ENCODE peak calls at places on chromosome 1, in five cellular contexts. I is lower lobe of right lung, E is cardiac muscle cell, K is astrocyte of the spinal cord, P is posterior cingulate gyrus. C is an unnamed sample.

GRCh38 chr1:44050261-44050660 is 19.0 kb upstream of the SLC6A9 start:
- DNase-seq in P (no peak), K (no peak), E (no peak), I (no peak), C (no peak)

GRCh38 chr1:226226601-226227000 is 3.1 kb downstream of the MIXL1 start:
- DNase-seq in E (no peak), I (no peak), P (no peak), K (no peak), C (no peak)

GRCh38 chr1:179366093-179366800 is 476 bp downstream of the AXDND1 start:
- DNase-seq in K (peak), E (peak), I (no peak), P (no peak), C (no peak)

GRCh38 chr1:170559166-170559565 is 27.2 kb downstream of the GORAB start:
- DNase-seq in I (no peak), P (no peak), K (no peak), E (no peak), C (no peak)

GRCh38 chr1:151596166-151596933 is 15.5 kb upstream of the SNX27 start:
- DNase-seq in P (no peak), E (no peak), I (no peak), K (no peak), C (no peak)

GRCh38 chr1:1206376-1207253 is at the start of gene TNFRSF18:
- DNase-seq in K (peak), P (peak), E (peak), I (peak), C (peak)

GRCh38 chr1:112614460-112615065 is 4.4 kb downstream of the ST7L start:
- DNase-seq in E (no peak), K (peak), P (no peak), I (no peak), C (no peak)

GRCh38 chr1:172005856-172006255 is 164.6 kb downstream of the DNM3 start:
- DNase-seq in I (no peak), P (no peak), K (peak), E (no peak), C (no peak)

GRCh38 chr1:201119826-201120225 is 7.2 kb downstream of the ASCL5 start:
- DNase-seq in I (no peak), P (no peak), K (no peak), E (no peak), C (no peak)

GRCh38 chr1:145750444-145750843 is 31.1 kb downstream of the CD160 start:
- DNase-seq in I (no peak), P (no peak), E (no peak), K (no peak), C (no peak)

GRCh38 chr1:6141601-6142000 is 38.5 kb downstream of the CHD5 start:
- DNase-seq in P (peak), I (no peak), K (no peak), E (no peak), C (no peak)

C was measured in effector CD4-positive, alpha-beta T cell.